ENCODE peak calls at places on chromosomes 4 and X, in nine cellular contexts. One of them, this sample, is unnamed.

GRCh38 chrX:11269996-11270395 is 23.2 kb upstream of the AMELX start:
- DNase-seq in psoas muscle: no peak
- DNase-seq in A549: no peak
- DNase-seq in IMR-90: no peak
- DNase-seq in AG10803: no peak
- DNase-seq in GM10248: no peak
- DNase-seq in GM06990: no peak
- DNase-seq in left ventricle myocardium inferior: no peak
- DNase-seq in astrocyte of the spinal cord: no peak
- DNase-seq in this sample: no peak

GRCh38 chrX:42176790-42177189 is 253.4 kb upstream of the CASK start:
- DNase-seq in psoas muscle: no peak
- DNase-seq in A549: peak
- DNase-seq in IMR-90: no peak
- DNase-seq in AG10803: no peak
- DNase-seq in GM10248: no peak
- DNase-seq in GM06990: no peak
- DNase-seq in left ventricle myocardium inferior: no peak
- DNase-seq in astrocyte of the spinal cord: no peak
- DNase-seq in this sample: no peak

GRCh38 chrX:78886550-78886949 is 58.6 kb upstream of the P2RY10 start:
- DNase-seq in psoas muscle: no peak
- DNase-seq in A549: peak
- DNase-seq in IMR-90: no peak
- DNase-seq in AG10803: peak
- DNase-seq in GM10248: peak
- DNase-seq in GM06990: peak
- DNase-seq in left ventricle myocardium inferior: no peak
- DNase-seq in astrocyte of the spinal cord: peak
- DNase-seq in this sample: no peak

GRCh38 chr4:136750898-136751297 is 781.4 kb downstream of the PCDH18 start:
- DNase-seq in psoas muscle: no peak
- DNase-seq in A549: peak
- DNase-seq in IMR-90: peak
- DNase-seq in AG10803: no peak
- DNase-seq in GM10248: no peak
- DNase-seq in GM06990: no peak
- DNase-seq in left ventricle myocardium inferior: no peak
- DNase-seq in astrocyte of the spinal cord: no peak
- DNase-seq in this sample: no peak

GRCh38 chrX:9227276-9227675 is 193.3 kb upstream of the FAM9B start:
- DNase-seq in psoas muscle: no peak
- DNase-seq in A549: no peak
- DNase-seq in IMR-90: peak
- DNase-seq in AG10803: peak
- DNase-seq in GM10248: no peak
- DNase-seq in GM06990: no peak
- DNase-seq in left ventricle myocardium inferior: no peak
- DNase-seq in astrocyte of the spinal cord: no peak
- DNase-seq in this sample: no peak

GRCh38 chr4:53477666-53478065 is 100.2 kb downstream of the FIP1L1 start:
- DNase-seq in psoas muscle: no peak
- DNase-seq in A549: no peak
- DNase-seq in IMR-90: peak
- DNase-seq in AG10803: peak
- DNase-seq in GM10248: no peak
- DNase-seq in GM06990: no peak
- DNase-seq in left ventricle myocardium inferior: no peak
- DNase-seq in astrocyte of the spinal cord: no peak
- DNase-seq in this sample: no peak

GRCh38 chr4:139560396-139561084 is 4.5 kb upstream of the SETD7 start:
- DNase-seq in psoas muscle: no peak
- DNase-seq in A549: no peak
- DNase-seq in IMR-90: no peak
- DNase-seq in AG10803: peak
- DNase-seq in GM10248: peak
- DNase-seq in GM06990: peak
- DNase-seq in left ventricle myocardium inferior: no peak
- DNase-seq in astrocyte of the spinal cord: no peak
- DNase-seq in this sample: no peak

GRCh38 chr4:89665662-89666061 is 171.3 kb downstream of the SNCA start:
- DNase-seq in psoas muscle: no peak
- DNase-seq in A549: no peak
- DNase-seq in IMR-90: no peak
- DNase-seq in AG10803: no peak
- DNase-seq in GM10248: no peak
- DNase-seq in GM06990: no peak
- DNase-seq in left ventricle myocardium inferior: no peak
- DNase-seq in astrocyte of the spinal cord: no peak
- DNase-seq in this sample: no peak

GRCh38 chr4:128388352-128388630 is 100.7 kb upstream of the PGRMC2 start:
- DNase-seq in psoas muscle: no peak
- DNase-seq in A549: peak
- DNase-seq in IMR-90: no peak
- DNase-seq in AG10803: peak
- DNase-seq in GM10248: no peak
- DNase-seq in GM06990: no peak
- DNase-seq in left ventricle myocardium inferior: no peak
- DNase-seq in astrocyte of the spinal cord: no peak
- DNase-seq in this sample: no peak

GRCh38 chr4:40661803-40662202 is 32.1 kb upstream of the RBM47 start:
- DNase-seq in psoas muscle: no peak
- DNase-seq in A549: no peak
- DNase-seq in IMR-90: no peak
- DNase-seq in AG10803: no peak
- DNase-seq in GM10248: no peak
- DNase-seq in GM06990: no peak
- DNase-seq in left ventricle myocardium inferior: no peak
- DNase-seq in astrocyte of the spinal cord: no peak
- DNase-seq in this sample: no peak

GRCh38 chrX:109890300-109890699 is 112.6 kb upstream of the TMEM164 start:
- DNase-seq in psoas muscle: no peak
- DNase-seq in A549: no peak
- DNase-seq in IMR-90: no peak
- DNase-seq in AG10803: no peak
- DNase-seq in GM10248: no peak
- DNase-seq in GM06990: no peak
- DNase-seq in left ventricle myocardium inferior: no peak
- DNase-seq in astrocyte of the spinal cord: no peak
- DNase-seq in this sample: no peak

GRCh38 chr4:140756292-140757219 is at the start of gene TBC1D9:
- DNase-seq in psoas muscle: peak
- DNase-seq in A549: peak
- DNase-seq in IMR-90: peak
- DNase-seq in AG10803: peak
- DNase-seq in GM10248: peak
- DNase-seq in GM06990: peak
- DNase-seq in left ventricle myocardium inferior: peak
- DNase-seq in astrocyte of the spinal cord: peak
- DNase-seq in this sample: peak

DNA sequence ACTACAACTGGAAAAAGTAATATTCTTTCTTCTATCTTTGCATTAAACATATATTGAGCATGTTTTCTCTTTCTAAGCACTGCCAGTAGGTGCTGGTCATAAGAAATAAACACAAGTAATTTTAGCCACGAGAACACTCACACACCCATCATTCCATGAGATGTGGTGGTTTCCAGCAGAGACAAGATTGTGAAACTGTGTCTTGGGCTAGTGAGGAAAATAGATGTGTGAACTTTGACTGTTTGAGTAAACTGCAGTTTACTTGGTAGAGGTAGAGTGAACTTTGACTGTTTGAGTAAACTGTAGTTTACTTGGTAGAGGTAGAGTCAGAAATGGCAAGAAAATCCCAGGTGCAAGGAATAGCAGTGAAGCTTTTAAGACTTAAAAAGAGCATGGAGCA is 300.9 kb upstream of the HS3ST1 start:
- DNase-seq in psoas muscle: no peak
- DNase-seq in A549: peak
- DNase-seq in IMR-90: peak
- DNase-seq in AG10803: no peak
- DNase-seq in GM10248: no peak
- DNase-seq in GM06990: no peak
- DNase-seq in left ventricle myocardium inferior: no peak
- DNase-seq in astrocyte of the spinal cord: no peak
- DNase-seq in this sample: no peak
- TF ChIP-seq CTCF in psoas muscle: no peak
- TF ChIP-seq CTCF in A549: no peak
- TF ChIP-seq CTCF in IMR-90: no peak
- TF ChIP-seq CTCF in AG10803: no peak
- TF ChIP-seq CTCF in GM10248: no peak
- TF ChIP-seq CTCF in GM06990: no peak
- TF ChIP-seq CTCF in left ventricle myocardium inferior: no peak
- TF ChIP-seq CTCF in astrocyte of the spinal cord: no peak
- TF ChIP-seq CTCF in this sample: no peak

DNA sequence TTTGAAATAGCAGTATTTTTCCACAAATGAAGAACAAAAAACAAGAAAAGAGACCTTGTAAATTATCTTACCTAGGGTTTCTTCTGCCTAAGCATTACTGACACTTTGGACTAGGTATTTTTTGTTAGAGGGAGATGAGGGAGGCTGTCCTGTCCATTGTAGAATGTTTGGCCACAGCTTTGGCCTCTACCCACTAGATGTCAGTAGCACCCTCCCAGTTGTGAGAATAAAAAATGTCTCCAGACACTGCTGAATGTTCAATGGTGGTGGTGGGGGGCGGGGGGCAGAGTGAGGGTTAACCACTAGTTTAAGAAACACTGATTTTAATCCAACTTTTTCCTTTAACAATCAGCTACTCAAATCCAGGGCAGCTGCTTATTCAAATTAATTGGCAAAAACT is 25.8 kb downstream of the OTUD4 start:
- DNase-seq in psoas muscle: no peak
- DNase-seq in A549: peak
- DNase-seq in IMR-90: peak
- DNase-seq in AG10803: peak
- DNase-seq in GM10248: peak
- DNase-seq in GM06990: no peak
- DNase-seq in left ventricle myocardium inferior: no peak
- DNase-seq in astrocyte of the spinal cord: peak
- DNase-seq in this sample: no peak
- TF ChIP-seq CTCF in psoas muscle: peak
- TF ChIP-seq CTCF in A549: peak
- TF ChIP-seq CTCF in IMR-90: peak
- TF ChIP-seq CTCF in AG10803: peak
- TF ChIP-seq CTCF in GM10248: peak
- TF ChIP-seq CTCF in GM06990: peak
- TF ChIP-seq CTCF in left ventricle myocardium inferior: peak
- TF ChIP-seq CTCF in astrocyte of the spinal cord: peak
- TF ChIP-seq CTCF in this sample: peak

DNA sequence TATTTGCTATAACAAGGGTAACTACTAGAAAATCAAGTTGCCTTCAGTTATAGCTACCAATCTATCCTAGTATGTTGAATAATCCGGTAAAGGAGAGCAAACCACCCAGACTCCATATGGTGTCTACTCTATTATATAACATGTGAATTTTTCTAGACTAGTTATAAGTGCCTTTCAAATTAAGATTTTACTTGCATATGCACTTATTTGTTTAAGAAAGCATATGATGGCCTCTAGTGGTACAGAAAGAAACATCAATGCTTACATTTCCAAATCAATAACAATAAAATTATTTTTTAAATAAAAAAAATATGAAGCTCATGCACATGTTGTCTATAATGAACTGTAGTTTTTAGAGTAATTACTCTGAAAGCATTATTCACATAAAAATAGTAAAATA is 1516.4 kb upstream of the PABPC4L start:
- DNase-seq in psoas muscle: no peak
- DNase-seq in A549: no peak
- DNase-seq in IMR-90: peak
- DNase-seq in AG10803: no peak
- DNase-seq in GM10248: no peak
- DNase-seq in GM06990: no peak
- DNase-seq in left ventricle myocardium inferior: no peak
- DNase-seq in astrocyte of the spinal cord: peak
- DNase-seq in this sample: no peak
- TF ChIP-seq CTCF in psoas muscle: no peak
- TF ChIP-seq CTCF in A549: no peak
- TF ChIP-seq CTCF in IMR-90: no peak
- TF ChIP-seq CTCF in AG10803: no peak
- TF ChIP-seq CTCF in GM10248: no peak
- TF ChIP-seq CTCF in GM06990: no peak
- TF ChIP-seq CTCF in left ventricle myocardium inferior: peak
- TF ChIP-seq CTCF in astrocyte of the spinal cord: no peak
- TF ChIP-seq CTCF in this sample: no peak

GRCh38 chr4:5992171-5993062 is 25.8 kb downstream of the C4orf50 start:
- DNase-seq in psoas muscle: no peak
- DNase-seq in A549: no peak
- DNase-seq in IMR-90: no peak
- DNase-seq in AG10803: no peak
- DNase-seq in GM10248: no peak
- DNase-seq in GM06990: no peak
- DNase-seq in left ventricle myocardium inferior: no peak
- DNase-seq in astrocyte of the spinal cord: no peak
- DNase-seq in this sample: no peak

GRCh38 chr4:5990446-5991160 is 27.6 kb downstream of the C4orf50 start:
- DNase-seq in psoas muscle: no peak
- DNase-seq in A549: no peak
- DNase-seq in IMR-90: no peak
- DNase-seq in AG10803: no peak
- DNase-seq in GM10248: no peak
- DNase-seq in GM06990: no peak
- DNase-seq in left ventricle myocardium inferior: no peak
- DNase-seq in astrocyte of the spinal cord: no peak
- DNase-seq in this sample: no peak

GRCh38 chr4:5995901-5996623 is 22.2 kb downstream of the C4orf50 start:
- DNase-seq in psoas muscle: no peak
- DNase-seq in A549: no peak
- DNase-seq in IMR-90: no peak
- DNase-seq in AG10803: no peak
- DNase-seq in GM10248: no peak
- DNase-seq in GM06990: peak
- DNase-seq in left ventricle myocardium inferior: no peak
- DNase-seq in astrocyte of the spinal cord: no peak
- DNase-seq in this sample: no peak

GRCh38 chr4:5993876-5994811 is 24.1 kb downstream of the C4orf50 start:
- DNase-seq in psoas muscle: no peak
- DNase-seq in A549: no peak
- DNase-seq in IMR-90: no peak
- DNase-seq in AG10803: no peak
- DNase-seq in GM10248: no peak
- DNase-seq in GM06990: no peak
- DNase-seq in left ventricle myocardium inferior: no peak
- DNase-seq in astrocyte of the spinal cord: no peak
- DNase-seq in this sample: no peak

DNA sequence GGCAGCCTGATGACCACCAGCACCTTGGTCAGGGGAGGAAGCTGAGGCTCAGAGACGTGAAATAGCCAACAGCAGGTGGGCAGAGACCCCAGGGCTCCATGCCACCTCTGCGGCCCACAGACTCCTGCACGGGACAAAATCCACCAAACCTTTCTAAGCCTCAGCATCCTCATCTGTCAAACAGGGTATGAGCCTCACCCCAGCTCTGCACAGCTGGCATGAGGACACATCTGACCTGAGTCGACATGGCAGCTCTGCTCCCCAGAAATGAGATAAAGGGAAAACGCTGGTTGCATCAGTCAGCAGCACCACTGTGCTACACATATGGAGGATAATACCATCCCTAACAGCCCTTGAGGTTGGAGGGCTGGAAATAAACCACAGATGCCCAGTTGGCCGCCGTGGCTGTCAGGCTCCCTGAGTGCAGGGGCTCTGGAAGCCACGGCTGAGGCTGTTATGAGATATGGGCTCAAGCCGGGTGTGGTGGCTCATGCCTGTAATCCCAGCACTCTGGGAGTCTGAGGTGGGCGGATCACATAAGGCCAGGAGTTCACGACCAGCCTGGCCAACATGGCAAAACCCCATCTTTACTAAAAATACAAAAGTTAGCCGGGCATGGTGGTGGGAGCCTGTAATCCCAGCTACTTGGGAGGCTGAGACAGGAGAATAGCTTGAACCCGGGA is 25.0 kb downstream of the C4orf50 start:
- DNase-seq in psoas muscle: no peak
- DNase-seq in A549: no peak
- DNase-seq in IMR-90: no peak
- DNase-seq in AG10803: no peak
- DNase-seq in GM10248: no peak
- DNase-seq in GM06990: no peak
- DNase-seq in left ventricle myocardium inferior: no peak
- DNase-seq in astrocyte of the spinal cord: no peak
- DNase-seq in this sample: no peak
- TF ChIP-seq CTCF in psoas muscle: no peak
- TF ChIP-seq CTCF in A549: no peak
- TF ChIP-seq CTCF in IMR-90: no peak
- TF ChIP-seq CTCF in AG10803: no peak
- TF ChIP-seq CTCF in GM10248: no peak
- TF ChIP-seq CTCF in GM06990: no peak
- TF ChIP-seq CTCF in left ventricle myocardium inferior: no peak
- TF ChIP-seq CTCF in astrocyte of the spinal cord: no peak
- TF ChIP-seq CTCF in this sample: no peak

This sample was measured in progenitor cell of endocrine pancreas.